ENCODE peak calls at places on chromosomes 13 and 19, in four cellular contexts. F is dorsolateral prefrontal cortex, B is A549, C is heart right ventricle. N is an unnamed sample.

GRCh38 chr13:97411894-97412460 is 22.0 kb upstream of the RAP2A start:
- DNase-seq in F (no peak), B (no peak), C (no peak), N (no peak)

GRCh38 chr19:50779504-50780457 is 9.5 kb downstream of the GPR32 start:
- DNase-seq in F (no peak), B (no peak), C (no peak), N (no peak)

GRCh38 chr13:101258071-101258470 is 158.2 kb downstream of the NALCN start:
- DNase-seq in F (peak), B (peak), C (no peak), N (no peak)

GRCh38 chr13:42064259-42064658 is 15.8 kb downstream of the DGKH start:
- DNase-seq in F (no peak), B (no peak), C (no peak), N (no peak)

GRCh38 chr13:63305641-63306133 is 1890.0 kb upstream of the PCDH20 start:
- DNase-seq in F (no peak), B (no peak), C (no peak), N (no peak)

GRCh38 chr19:29122185-29122584 is 90.8 kb downstream of the UQCRFS1 start:
- DNase-seq in F (no peak), B (no peak), C (no peak), N (no peak)

GRCh38 chr13:68304287-68304893 is 1074.3 kb upstream of the PCDH9 start:
- DNase-seq in F (no peak), B (peak), C (no peak), N (no peak)

GRCh38 chr13:35179494-35179893 is 237.4 kb downstream of the NBEA start:
- DNase-seq in F (no peak), B (no peak), C (no peak), N (no peak)

GRCh38 chr19:1140272-1140671 is 33.8 kb downstream of the SBNO2 start:
- DNase-seq in F (no peak), B (no peak), C (no peak), N (no peak)

GRCh38 chr13:48564046-48564445 is 31.2 kb upstream of the RCBTB2 start:
- DNase-seq in F (no peak), B (no peak), C (no peak), N (no peak)

GRCh38 chr13:40706439-40706838 is 40.0 kb upstream of the FOXO1 start:
- DNase-seq in F (no peak), B (no peak), C (no peak), N (no peak)

DNA sequence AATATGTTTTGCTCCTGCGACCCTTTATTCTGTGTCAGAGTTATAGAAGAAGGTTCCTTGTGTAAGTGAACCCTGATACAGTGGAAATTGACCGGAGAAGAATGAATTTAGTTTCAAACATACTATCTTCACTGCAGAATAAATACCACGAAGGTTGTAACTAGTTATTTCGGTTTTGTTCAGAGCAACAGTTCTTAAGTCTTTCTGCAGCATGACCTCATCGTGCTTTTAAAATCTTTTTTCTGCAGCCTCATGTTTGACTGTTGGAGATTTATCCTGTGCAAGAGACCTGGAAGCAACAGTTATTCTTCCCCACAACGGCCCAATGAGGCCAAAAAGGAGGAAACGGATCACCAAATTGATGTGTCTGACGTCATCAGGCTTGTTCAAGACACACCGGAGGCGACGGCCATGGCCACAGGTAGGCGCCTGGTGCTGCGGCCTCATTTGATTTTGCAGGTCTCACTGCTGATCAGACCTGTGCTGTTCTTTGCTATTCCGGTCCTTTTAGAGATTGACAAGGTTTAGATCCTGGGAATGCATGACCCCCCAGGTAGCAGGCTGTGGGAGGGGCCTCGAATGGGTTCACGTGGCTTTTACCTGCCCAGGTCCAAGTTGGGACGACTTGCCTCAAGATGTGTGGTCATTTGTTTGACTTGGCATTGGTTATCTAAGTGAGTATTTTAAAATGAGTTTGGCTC is 66.9 kb upstream of the MCF2L start:
- DNase-seq in F (no peak), B (no peak), C (no peak), N (no peak)
- H3K27ac ChIP-seq in F (no peak), B (no peak), C (no peak), N (no peak)

DNA sequence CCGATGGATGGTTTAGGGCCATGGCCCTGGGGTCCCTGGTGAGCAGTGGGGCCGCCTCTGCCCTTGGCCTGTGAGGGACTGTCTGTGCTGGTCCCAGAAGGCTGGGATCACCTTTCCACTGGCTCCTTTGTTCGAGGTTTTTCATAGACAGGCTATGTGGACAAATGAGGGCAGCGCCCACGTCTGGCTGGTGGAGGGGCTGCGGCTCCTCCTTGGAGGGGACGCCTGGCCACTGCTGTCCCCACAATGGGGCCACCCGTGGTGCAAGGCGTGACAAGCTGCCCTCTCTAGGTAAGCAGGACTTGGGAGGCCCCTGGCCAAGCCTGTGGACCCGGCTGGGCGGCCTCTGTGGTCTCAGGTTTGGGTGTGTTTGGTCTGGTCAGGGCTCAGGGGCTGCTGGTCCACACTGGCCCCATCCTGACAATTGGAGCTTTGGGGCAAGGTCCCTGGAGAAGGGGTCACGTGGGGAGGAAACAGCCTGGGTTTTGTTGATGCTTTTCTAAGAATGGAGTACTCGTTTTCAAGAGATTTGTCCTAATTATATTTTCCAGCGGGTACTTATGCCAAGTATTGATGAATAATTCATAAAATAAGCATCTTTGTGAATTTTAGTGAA is 33.3 kb downstream of the MCF2L start:
- DNase-seq in F (no peak), B (no peak), C (no peak), N (no peak)
- H3K4me3 ChIP-seq in F (peak), B (no peak), C (peak), N (no peak)

DNA sequence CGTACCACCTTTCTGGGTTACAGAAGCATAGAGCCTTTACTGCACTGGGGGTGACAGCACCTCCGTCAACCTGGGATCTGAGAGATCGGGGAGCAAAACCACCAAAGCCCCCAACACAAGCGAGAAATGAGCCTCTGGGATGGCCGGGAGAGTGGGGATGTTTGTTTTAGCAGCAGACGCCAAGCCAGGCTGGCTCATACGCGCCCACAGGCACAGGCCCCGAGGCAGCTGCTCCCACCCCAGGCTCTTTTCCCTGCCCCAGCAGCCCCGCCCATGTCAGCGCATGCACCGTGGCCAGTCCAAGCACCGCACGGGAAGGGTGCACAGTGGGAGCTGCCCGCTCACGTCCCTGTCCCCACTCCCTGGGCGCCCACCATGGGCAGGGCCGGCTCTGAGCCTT is 8.5 kb downstream of the PIP5K1C start:
- DNase-seq in F (no peak), B (no peak), C (no peak), N (no peak)
- TF ChIP-seq CTCF in F (no peak), B (no peak), C (no peak), N (no peak)

GRCh38 chr19:19388568-19389555 is 16.6 kb upstream of the GATAD2A start:
- DNase-seq in F (no peak), B (no peak), C (no peak), N (no peak)

GRCh38 chr19:19385131-19385899 is 20.2 kb upstream of the GATAD2A start:
- DNase-seq in F (peak), B (peak), C (peak), N (peak)

GRCh38 chr19:19386373-19386869 is 19.1 kb upstream of the GATAD2A start:
- DNase-seq in F (no peak), B (no peak), C (no peak), N (no peak)

GRCh38 chr19:19385900-19386339 is 19.6 kb upstream of the GATAD2A start:
- DNase-seq in F (no peak), B (no peak), C (no peak), N (no peak)

DNA sequence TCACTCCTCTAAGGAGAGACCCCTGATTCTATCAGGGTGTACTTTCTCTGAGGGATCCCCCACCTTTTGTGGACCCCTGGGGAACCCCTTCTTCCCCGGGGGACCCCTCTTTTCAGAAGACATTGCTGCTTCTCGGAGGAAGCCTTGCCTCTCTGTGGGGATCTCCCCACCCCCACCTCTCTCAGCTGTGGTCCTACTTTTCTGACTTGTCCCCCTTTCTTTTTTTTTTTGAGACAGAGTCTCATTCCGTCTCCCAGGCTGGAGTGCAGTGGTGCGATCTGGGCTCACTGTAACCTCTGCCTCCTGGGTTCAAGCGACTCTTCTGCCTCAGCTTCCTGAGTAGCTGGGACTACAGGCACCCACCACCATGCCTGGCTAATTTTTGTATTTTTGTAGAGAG is 18.4 kb upstream of the GATAD2A start:
- DNase-seq in F (no peak), B (no peak), C (no peak), N (no peak)
- H3K27ac ChIP-seq in F (no peak), B (no peak), C (peak), N (no peak)

DNA sequence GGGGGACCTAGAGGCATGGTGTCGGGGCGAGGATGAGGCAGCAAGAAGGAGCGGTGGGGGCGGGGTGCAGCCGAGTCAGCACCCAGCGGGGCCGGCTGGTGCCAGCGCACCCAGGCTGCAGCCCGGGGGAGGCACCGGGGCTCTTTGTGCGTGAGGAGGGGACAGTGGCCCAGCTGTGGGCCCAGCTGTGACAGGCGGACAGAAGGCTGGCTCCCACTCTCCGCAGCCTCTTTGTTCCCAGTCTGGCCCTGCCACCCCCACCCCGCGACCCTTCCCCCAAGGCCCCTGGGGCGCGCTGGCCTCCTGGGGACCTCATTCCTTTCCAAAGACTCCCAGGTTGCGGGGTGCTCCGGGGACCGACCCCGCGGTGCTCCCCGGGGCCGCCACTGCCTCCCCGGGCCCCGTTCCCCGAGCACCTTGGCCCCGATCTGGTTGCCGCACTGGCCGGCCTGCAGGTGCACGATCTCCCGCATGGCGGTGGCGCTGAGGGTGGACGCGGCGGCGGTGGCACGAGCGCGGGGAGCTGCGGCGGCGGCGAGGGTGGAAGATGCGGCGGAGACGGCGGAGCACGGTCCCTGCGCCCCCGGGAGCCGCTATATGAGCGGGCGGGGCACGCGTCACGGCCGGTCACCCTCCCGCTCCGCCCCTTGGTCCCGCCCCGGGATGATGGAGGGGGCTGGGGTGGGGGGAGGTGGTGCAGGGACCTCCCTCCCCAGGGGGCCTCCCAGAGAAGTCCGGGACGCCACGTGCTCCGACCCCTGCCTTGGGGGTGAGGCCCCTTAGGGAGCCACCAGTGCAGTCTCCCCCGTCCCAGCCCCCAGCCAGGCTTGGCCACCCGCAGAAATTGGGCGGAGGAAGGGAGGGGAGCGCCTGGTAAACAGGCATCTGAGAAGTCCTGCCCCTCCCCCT is at the start of gene TUBB4A:
- DNase-seq in F (peak), B (no peak), C (peak), N (no peak)
- H3K4me3 ChIP-seq in F (peak), B (peak), C (peak), N (no peak)

GRCh38 chr19:12647490-12648071 is 19.0 kb downstream of the MAN2B1 start:
- DNase-seq in F (no peak), B (no peak), C (peak), N (no peak)

GRCh38 chr19:12646551-12646950 is 20.0 kb downstream of the MAN2B1 start:
- DNase-seq in F (no peak), B (no peak), C (no peak), N (no peak)

GRCh38 chr19:12647047-12647446 is 19.5 kb downstream of the MAN2B1 start:
- DNase-seq in F (no peak), B (no peak), C (no peak), N (no peak)

GRCh38 chr19:12649941-12650340 is 16.6 kb downstream of the MAN2B1 start:
- DNase-seq in F (no peak), B (no peak), C (no peak), N (no peak)

DNA sequence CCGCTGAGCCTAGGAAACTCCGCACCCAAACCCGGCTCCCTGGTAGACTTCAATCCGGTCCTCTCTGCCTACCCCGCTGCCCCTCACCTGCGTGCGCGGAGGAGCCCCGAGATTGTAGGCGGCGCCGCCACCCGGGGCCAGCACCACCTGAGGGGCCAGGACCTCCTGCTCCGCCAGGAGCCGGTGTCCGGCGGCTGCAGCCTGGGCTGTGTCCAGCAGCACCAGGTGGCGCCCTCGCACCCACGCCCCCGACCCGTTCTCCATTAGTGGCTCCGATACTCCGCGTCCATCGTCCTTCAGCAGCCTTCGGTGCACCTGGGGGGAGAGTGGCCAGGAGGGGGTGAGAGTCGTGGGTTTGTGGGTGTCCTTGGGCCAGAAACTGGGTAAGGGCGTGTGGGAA is 18.5 kb downstream of the MAN2B1 start:
- DNase-seq in F (no peak), B (no peak), C (no peak), N (no peak)
- TF ChIP-seq CTCF in F (no peak), B (no peak), C (peak), N (no peak)

GRCh38 chr19:11279505-11280236 is 16.3 kb upstream of the TSPAN16 start:
- DNase-seq in F (no peak), B (no peak), C (no peak), N (no peak)

GRCh38 chr19:11286312-11286974 is 9.5 kb upstream of the TSPAN16 start:
- DNase-seq in F (no peak), B (no peak), C (no peak), N (peak)

GRCh38 chr19:11288349-11288748 is 7.6 kb upstream of the TSPAN16 start:
- DNase-seq in F (no peak), B (peak), C (no peak), N (peak)

GRCh38 chr19:11281336-11282049 is 14.5 kb upstream of the TSPAN16 start:
- DNase-seq in F (no peak), B (no peak), C (no peak), N (no peak)

GRCh38 chr19:11284535-11284934 is 11.4 kb upstream of the TSPAN16 start:
- DNase-seq in F (no peak), B (no peak), C (no peak), N (no peak)
- H3K27ac ChIP-seq in F (peak), B (no peak), C (no peak), N (no peak)

DNA sequence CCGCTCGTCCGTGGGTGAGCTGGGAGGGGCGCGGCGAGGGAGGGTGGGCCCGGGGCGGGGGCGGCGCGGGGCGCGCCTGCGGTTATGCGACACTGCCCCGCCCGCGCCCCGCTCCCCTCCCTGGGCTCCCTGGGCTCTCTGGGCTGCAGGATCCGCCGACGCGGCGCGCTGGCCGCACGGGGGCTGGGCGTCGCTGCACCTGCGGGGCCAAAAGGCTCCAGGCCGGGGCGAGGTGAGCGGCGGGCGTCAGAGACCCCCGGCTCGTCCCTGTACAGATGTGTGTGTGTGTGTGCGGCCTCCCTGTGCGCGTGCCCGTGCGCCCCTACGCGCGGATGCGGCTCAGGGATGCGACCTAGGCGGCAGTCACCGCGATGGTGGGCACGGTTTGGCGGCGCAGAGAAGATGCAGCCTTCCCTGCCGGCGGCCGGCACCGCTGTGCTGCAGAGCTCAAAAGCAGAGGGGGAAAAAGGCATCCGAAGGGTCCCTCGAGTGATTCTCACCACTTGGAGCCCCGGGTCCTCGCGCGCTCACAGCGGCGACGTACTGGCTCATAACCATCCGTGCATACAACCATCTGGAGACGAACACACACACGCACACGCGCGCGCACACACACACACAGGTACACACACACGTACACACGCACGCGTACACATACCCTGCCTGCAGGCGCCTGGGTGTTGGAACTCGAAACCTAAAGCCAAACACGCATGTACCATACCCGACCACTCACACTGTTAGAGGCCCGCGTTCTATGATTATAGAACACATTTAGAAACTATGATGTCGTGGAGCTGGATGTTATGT is 704 bp downstream of the ATP8A2 start:
- DNase-seq in F (no peak), B (no peak), C (no peak), N (no peak)
- H3K4me3 ChIP-seq in F (peak), B (peak), C (peak), N (peak)

N was measured in AG04450.